ENCODE peak calls at places on chromosomes 6 and 20, in four cellular contexts. L is stromal cell of bone marrow; Y is amniotic stem cell; D is stimulated activated CD4-positive, alpha-beta T cell treated with anti-CD3 and anti-CD28 coated beads, Interleukin-1b, Interleukin-23, amount 100 ng/mL, for 24 hours. H is an unnamed sample.

GRCh38 chr6:108348655-108349349 is 53.9 kb downstream of the AFG1L start:
- DNase-seq in L (no peak), Y (no peak), D (no peak), H (no peak)

GRCh38 chr6:156316613-156317012 is 460.6 kb upstream of the ARID1B start:
- DNase-seq in L (no peak), Y (no peak), D (no peak), H (no peak)

GRCh38 chr6:1519597-1519996 is 90.1 kb upstream of the FOXC1 start:
- DNase-seq in L (no peak), Y (no peak), D (no peak), H (no peak)

GRCh38 chr20:38724603-38725457 is 544 bp downstream of the SLC32A1 start:
- DNase-seq in L (no peak), Y (no peak), D (no peak), H (no peak)

GRCh38 chr20:10179574-10180298 is 38.9 kb upstream of the SNAP25 start:
- DNase-seq in L (no peak), Y (no peak), D (no peak), H (no peak)

GRCh38 chr6:161542581-161542980 is 268.7 kb upstream of the AGPAT4 start:
- DNase-seq in L (no peak), Y (no peak), D (no peak), H (no peak)

GRCh38 chr20:17666491-17666890 is 15.6 kb downstream of the RRBP1 start:
- DNase-seq in L (peak), Y (no peak), D (no peak), H (no peak)

GRCh38 chr20:33791959-33792597 is 19.1 kb upstream of the CHMP4B start:
- DNase-seq in L (no peak), Y (no peak), D (peak), H (peak)

GRCh38 chr20:51910202-51911050 is 108.1 kb upstream of the SALL4 start:
- DNase-seq in L (no peak), Y (no peak), D (no peak), H (peak)

GRCh38 chr20:62159835-62160234 is 16.3 kb downstream of the SS18L1 start:
- DNase-seq in L (no peak), Y (no peak), D (no peak), H (peak)

GRCh38 chr20:58274384-58274783 is 35.1 kb upstream of the RAB22A start:
- DNase-seq in L (no peak), Y (no peak), D (no peak), H (no peak)

GRCh38 chr6:106149472-106150069 is 63.4 kb downstream of the PRDM1 start:
- DNase-seq in L (no peak), Y (no peak), D (no peak), H (no peak)

GRCh38 chr6:112008482-112008881 is 45.4 kb upstream of the CCN6 start:
- DNase-seq in L (no peak), Y (no peak), D (no peak), H (no peak)

GRCh38 chr6:38151580-38152500 is 332.3 kb downstream of the ZFAND3 start:
- DNase-seq in L (no peak), Y (no peak), D (no peak), H (no peak)

GRCh38 chr6:15551798-15552197 is 111.0 kb downstream of the DTNBP1 start:
- DNase-seq in L (no peak), Y (no peak), D (no peak), H (no peak)

GRCh38 chr6:152401978-152402377 is 235.2 kb downstream of the SYNE1 start:
- DNase-seq in L (no peak), Y (peak), D (no peak), H (peak)

GRCh38 chr20:1660263-1660662 is 2.7 kb upstream of the SIRPG start:
- DNase-seq in L (no peak), Y (no peak), D (no peak), H (no peak)

GRCh38 chr6:146876271-146877151 is 277.7 kb downstream of the ADGB start:
- DNase-seq in L (no peak), Y (no peak), D (no peak), H (no peak)

H was measured in HTR-8/SVneo.